ENCODE peak calls at places on chromosomes 3 and 15, in four cellular contexts. R is A549, C is HepG2, X is WTC11. Q is an unnamed sample.

GRCh38 chr15:81278306-81279029 is 45.5 kb downstream of the STARD5 start:
- DNase-seq in C (no peak), X (no peak), R (no peak), Q (no peak)

GRCh38 chr3:167941234-167941995 is 154.3 kb downstream of the GOLIM4 start:
- DNase-seq in R (no peak), X (no peak), C (no peak), Q (peak)

GRCh38 chr15:62840518-62841268 is 201.9 kb upstream of the TPM1 start:
- DNase-seq in X (no peak), C (no peak), R (no peak), Q (no peak)

GRCh38 chr3:161104561-161105551 is at the start of gene B3GALNT1:
- DNase-seq in X (peak), C (no peak), R (peak), Q (peak)

GRCh38 chr3:128491071-128491899 is 1.7 kb downstream of the GATA2 start:
- DNase-seq in R (no peak), C (no peak), X (peak), Q (no peak)

GRCh38 chr3:132773071-132773619 is 50.9 kb upstream of the NPHP3 start:
- DNase-seq in X (no peak), C (no peak), R (no peak), Q (no peak)

GRCh38 chr3:49397470-49397869 is 14.3 kb downstream of the RHOA start:
- DNase-seq in X (no peak), R (peak), C (no peak), Q (peak)

GRCh38 chr3:12939137-12939536 is 97.8 kb upstream of the RPL32 start:
- DNase-seq in X (no peak), R (no peak), C (no peak), Q (no peak)

GRCh38 chr3:129723558-129724324 is 117.3 kb upstream of the PLXND1 start:
- DNase-seq in X (no peak), C (no peak), R (peak), Q (no peak)

GRCh38 chr3:188624384-188624783 is 470.4 kb downstream of the LPP start:
- DNase-seq in R (no peak), C (no peak), X (no peak), Q (no peak)

GRCh38 chr3:28859897-28860296 is 421.0 kb upstream of the RBMS3 start:
- DNase-seq in C (no peak), R (no peak), X (no peak), Q (no peak)

GRCh38 chr3:155603302-155603701 is 141.6 kb downstream of the PLCH1 start:
- DNase-seq in C (no peak), X (no peak), R (no peak), Q (no peak)

GRCh38 chr3:114379266-114379665 is 85.4 kb downstream of the TIGIT start:
- DNase-seq in R (no peak), C (no peak), X (no peak), Q (no peak)

GRCh38 chr3:64299206-64299605 is 73.9 kb upstream of the PRICKLE2 start:
- DNase-seq in R (no peak), C (no peak), X (no peak), Q (no peak)

GRCh38 chr15:74127255-74127953 is 3.0 kb upstream of the ISLR2 start:
- DNase-seq in R (peak), X (peak), C (peak), Q (peak)

GRCh38 chr3:155292133-155292532 is 1.4 kb downstream of the STRIT1 start:
- DNase-seq in R (no peak), X (no peak), C (peak), Q (no peak)

GRCh38 chr15:41966920-41967465 is 5.4 kb downstream of the EHD4 start:
- DNase-seq in C (no peak), R (no peak), X (no peak), Q (no peak)

GRCh38 chr3:186825294-186825821 is 17.2 kb upstream of the ADIPOQ start:
- DNase-seq in R (no peak), C (no peak), X (peak), Q (peak)

GRCh38 chr3:179071161-179071568 is 444 bp downstream of the ZMAT3 start:
- DNase-seq in X (no peak), R (peak), C (peak), Q (peak)

GRCh38 chr3:3783155-3783554 is 16.1 kb upstream of the LRRN1 start:
- DNase-seq in C (no peak), X (no peak), R (no peak), Q (no peak)

GRCh38 chr3:179227349-179227748 is 23.6 kb downstream of the KCNMB3 start:
- DNase-seq in C (no peak), R (no peak), X (no peak), Q (peak)

GRCh38 chr3:179750720-179751328 is 98.0 kb downstream of the USP13 start:
- DNase-seq in X (no peak), C (peak), R (peak), Q (no peak)

GRCh38 chr15:22989576-22990477 is 9.7 kb upstream of the CYFIP1 start:
- DNase-seq in R (peak), C (no peak), X (no peak), Q (no peak)

GRCh38 chr3:51712963-51713362 is 6.1 kb downstream of the GRM2 start:
- DNase-seq in R (no peak), C (no peak), X (peak), Q (no peak)

GRCh38 chr3:42786631-42787030 is 13.6 kb upstream of the CCDC13 start:
- DNase-seq in C (no peak), R (no peak), X (no peak), Q (no peak)
- TF ChIP-seq NR3C1 in C (no peak), R (no peak), X (no peak), Q (no peak)

GRCh38 chr3:43870844-43871626 is 180.3 kb downstream of the ABHD5 start:
- DNase-seq in R (peak), X (no peak), C (no peak), Q (no peak)

GRCh38 chr3:43872901-43873300 is 182.2 kb downstream of the ABHD5 start:
- DNase-seq in C (no peak), R (peak), X (no peak), Q (peak)

GRCh38 chr3:43871627-43872245 is 181.0 kb downstream of the ABHD5 start:
- DNase-seq in X (no peak), C (no peak), R (peak), Q (no peak)

GRCh38 chr3:43873723-43874122 is 183.0 kb downstream of the ABHD5 start:
- DNase-seq in X (no peak), C (no peak), R (peak), Q (no peak)

GRCh38 chr3:43872301-43872700 is 181.6 kb downstream of the ABHD5 start:
- DNase-seq in C (no peak), R (peak), X (no peak), Q (no peak)
- TF ChIP-seq NR3C1 in C (no peak), R (no peak), X (no peak), Q (no peak)

GRCh38 chr3:171306631-171307030 is 153.6 kb downstream of the TNIK start:
- DNase-seq in X (no peak), C (no peak), R (peak), Q (no peak)
- TF ChIP-seq NR3C1 in X (no peak), C (no peak), R (no peak), Q (no peak)

GRCh38 chr3:184399410-184399809 is 19.6 kb downstream of the CHRD start:
- DNase-seq in C (no peak), R (peak), X (no peak), Q (no peak)
- TF ChIP-seq NR3C1 in C (no peak), R (no peak), X (no peak), Q (no peak)

GRCh38 chr15:66039117-66039860 is 170.0 kb downstream of the RAB11A start:
- DNase-seq in C (no peak), X (peak), R (no peak), Q (no peak)
- TF ChIP-seq NR3C1 in C (no peak), X (no peak), R (no peak), Q (no peak)

GRCh38 chr3:42192334-42193200 is 73.4 kb downstream of the CCK start:
- DNase-seq in R (no peak), X (no peak), C (no peak), Q (no peak)

GRCh38 chr3:42191443-42191747 is 74.6 kb downstream of the CCK start:
- DNase-seq in R (no peak), C (no peak), X (no peak), Q (no peak)

GRCh38 chr3:42189746-42190145 is 76.2 kb downstream of the CCK start:
- DNase-seq in C (no peak), R (no peak), X (no peak), Q (no peak)

GRCh38 chr3:42189071-42189470 is 76.9 kb downstream of the CCK start:
- DNase-seq in X (no peak), C (no peak), R (no peak), Q (no peak)

GRCh38 chr3:42190701-42191442 is 75.1 kb downstream of the CCK start:
- DNase-seq in X (peak), C (peak), R (peak), Q (peak)
- TF ChIP-seq NR3C1 in X (no peak), C (no peak), R (no peak), Q (no peak)